ENCODE peak calls at places on chromosomes 6 and 20, in eight cellular contexts. U, M, O, E, R, J, Y and H are unnamed samples.

GRCh38 chr20:1626528-1627192 is 6.9 kb upstream of the SIRPB1 start:
- DNase-seq in E (no peak), O (no peak), Y (no peak), M (no peak), R (no peak), U (no peak), J (no peak), H (no peak)

GRCh38 chr6:139743629-139744028 is 369.2 kb upstream of the CITED2 start:
- DNase-seq in J (no peak), M (no peak), E (peak; percentile 91), O (peak; percentile 73), R (no peak), Y (no peak), U (peak; percentile 81), H (no peak)

GRCh38 chr20:2804921-2805681 is 4.7 kb upstream of the CPXM1 start:
- DNase-seq in U (no peak), M (no peak), O (no peak), J (no peak), E (no peak), Y (no peak), R (no peak), H (no peak)

GRCh38 chr6:43733471-43734293 is 36.3 kb upstream of the VEGFA start:
- DNase-seq in J (no peak), E (no peak), Y (no peak), O (no peak), R (no peak), U (no peak), M (peak; percentile 63), H (no peak)

GRCh38 chr20:25011261-25011660 is 18.7 kb upstream of the APMAP start:
- DNase-seq in E (no peak), U (no peak), M (no peak), J (no peak), R (no peak), Y (no peak), O (no peak), H (no peak)

GRCh38 chr6:103783344-103783743 is 1076.4 kb downstream of the HACE1 start:
- DNase-seq in Y (no peak), U (no peak), R (no peak), M (no peak), E (peak; percentile 31), O (no peak), J (no peak), H (no peak)

GRCh38 chr6:39776581-39776980 is 15.6 kb upstream of the DAAM2 start:
- DNase-seq in M (no peak), J (no peak), U (no peak), E (no peak), O (no peak), Y (no peak), R (no peak), H (no peak)

GRCh38 chr6:19599813-19600464 is 237.2 kb upstream of the ID4 start:
- DNase-seq in E (no peak), U (no peak), Y (no peak), R (no peak), O (no peak), M (no peak), J (no peak), H (no peak)

GRCh38 chr6:79257381-79258205 is 23.1 kb upstream of the HMGN3 start:
- DNase-seq in Y (no peak), J (no peak), E (peak; percentile 63), O (no peak), U (peak; percentile 65), R (no peak), M (no peak), H (no peak)

GRCh38 chr6:129901910-129902309 is 40.8 kb upstream of the TMEM244 start:
- DNase-seq in O (no peak), R (no peak), J (no peak), U (no peak), E (peak; percentile 44), Y (no peak), M (no peak), H (no peak)

GRCh38 chr20:42093542-42094440 is 475.6 kb upstream of the CHD6 start:
- DNase-seq in Y (no peak), E (no peak), M (no peak), J (no peak), O (no peak), U (no peak), R (no peak), H (no peak)

GRCh38 chr6:10269814-10270472 is 144.9 kb downstream of the TFAP2A start:
- DNase-seq in O (peak; percentile 36), E (no peak), M (no peak), J (no peak), Y (no peak), R (no peak), U (no peak), H (no peak)

GRCh38 chr6:10268661-10269060 is 146.2 kb downstream of the TFAP2A start:
- DNase-seq in Y (no peak), E (no peak), J (no peak), M (no peak), R (no peak), U (no peak), O (no peak), H (no peak)

GRCh38 chr6:10266061-10266460 is 148.8 kb downstream of the TFAP2A start:
- DNase-seq in R (no peak), E (no peak), U (no peak), Y (no peak), J (no peak), O (no peak), M (no peak), H (no peak)

GRCh38 chr6:10266462-10266861 is 148.4 kb downstream of the TFAP2A start:
- DNase-seq in J (no peak), E (no peak), U (no peak), R (no peak), Y (no peak), O (no peak), M (no peak), H (no peak)

DNA sequence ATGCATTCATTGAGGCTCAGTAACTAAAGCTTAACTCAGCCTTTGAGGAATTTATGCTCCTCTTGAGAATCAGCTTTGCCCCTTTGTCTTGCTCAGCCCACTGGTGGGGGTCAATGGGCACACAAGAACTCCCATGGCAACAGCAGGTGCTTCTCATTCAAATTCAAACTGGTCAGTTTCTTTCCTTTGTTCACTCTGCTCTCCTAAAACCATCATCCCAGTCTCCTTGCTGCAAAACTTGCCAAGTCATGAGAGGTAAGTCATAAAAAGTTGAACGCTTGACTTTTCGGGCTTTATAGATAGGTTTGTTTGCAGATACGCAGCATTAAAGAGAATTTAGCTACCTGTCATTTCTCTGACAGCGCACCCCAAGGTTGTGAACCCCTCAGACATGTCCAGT is 146.8 kb downstream of the TFAP2A start:
- DNase-seq in R (no peak), M (no peak), E (no peak), Y (no peak), O (no peak), J (no peak), U (no peak), H (no peak)
- H3K4me3 ChIP-seq in R (no peak overlapping the region), M (no peak overlapping the region), E (no peak overlapping the region), Y (no peak overlapping the region), O (no peak overlapping the region), J (no peak overlapping the region), U (no peak overlapping the region), H (no peak overlapping the region)

GRCh38 chr6:72620866-72621242 is 1.0 kb upstream of the KCNQ5 start:
- DNase-seq in J (no peak), E (no peak), O (no peak), Y (peak; percentile 22), M (no peak), U (no peak), R (no peak), H (no peak)
- H3K4me3 ChIP-seq in J (peak overlapping the region; percentile 51), E (no peak overlapping the region), O (peak overlapping the region; percentile 72), Y (peak overlapping the region; percentile 82), M (peak overlapping the region; percentile 74), U (peak overlapping the region; percentile 73), R (no peak overlapping the region), H (peak overlapping the region; percentile 64)

GRCh38 chr6:147055821-147056392 is 148.3 kb upstream of the STXBP5 start:
- DNase-seq in E (no peak), Y (no peak), O (no peak), U (no peak), R (no peak), M (no peak), J (no peak), H (no peak)
- H3K4me3 ChIP-seq in E (no peak overlapping the region), Y (no peak overlapping the region), O (no peak overlapping the region), U (no peak overlapping the region), R (no peak overlapping the region), M (no peak overlapping the region), J (no peak overlapping the region), H (no peak overlapping the region)

DNA sequence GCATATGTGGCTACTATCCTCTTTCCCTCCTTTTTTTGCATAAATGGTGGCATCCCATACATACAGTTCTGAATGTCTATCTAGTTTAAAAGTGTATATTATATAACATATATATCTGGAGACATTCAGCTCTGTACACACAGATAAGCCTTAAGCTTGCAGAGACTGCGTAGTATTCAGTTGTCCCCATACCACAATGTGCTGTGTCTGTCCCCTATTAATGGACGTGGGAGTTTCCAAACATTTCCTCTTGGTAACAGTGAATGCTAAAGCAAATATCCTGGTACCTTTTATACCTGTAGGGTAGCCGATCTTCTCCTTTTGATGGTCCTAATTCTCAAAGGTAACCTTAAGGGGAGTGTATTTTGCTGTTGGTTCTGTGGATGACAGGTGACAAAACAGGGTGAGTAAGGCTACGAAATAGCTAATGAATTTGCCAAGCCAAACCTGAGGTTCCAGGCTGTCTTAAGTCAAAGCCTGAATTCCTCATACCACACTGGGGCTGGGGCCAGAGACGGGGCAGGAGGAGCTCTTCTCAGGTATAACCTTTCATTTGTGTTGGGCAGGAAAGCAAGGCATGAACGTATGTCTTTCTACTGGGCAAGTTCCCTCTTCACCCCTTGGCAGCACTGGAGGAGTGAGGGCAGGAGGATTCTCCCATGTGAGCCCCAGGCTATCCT is 7.8 kb upstream of the C2 start:
- DNase-seq in M (no peak), O (no peak), R (no peak), J (no peak), E (no peak), Y (no peak), U (no peak), H (no peak)
- H3K4me3 ChIP-seq in M (no peak overlapping the region), O (no peak overlapping the region), R (no peak overlapping the region), J (no peak overlapping the region), E (no peak overlapping the region), Y (no peak overlapping the region), U (no peak overlapping the region), H (no peak overlapping the region)

DNA sequence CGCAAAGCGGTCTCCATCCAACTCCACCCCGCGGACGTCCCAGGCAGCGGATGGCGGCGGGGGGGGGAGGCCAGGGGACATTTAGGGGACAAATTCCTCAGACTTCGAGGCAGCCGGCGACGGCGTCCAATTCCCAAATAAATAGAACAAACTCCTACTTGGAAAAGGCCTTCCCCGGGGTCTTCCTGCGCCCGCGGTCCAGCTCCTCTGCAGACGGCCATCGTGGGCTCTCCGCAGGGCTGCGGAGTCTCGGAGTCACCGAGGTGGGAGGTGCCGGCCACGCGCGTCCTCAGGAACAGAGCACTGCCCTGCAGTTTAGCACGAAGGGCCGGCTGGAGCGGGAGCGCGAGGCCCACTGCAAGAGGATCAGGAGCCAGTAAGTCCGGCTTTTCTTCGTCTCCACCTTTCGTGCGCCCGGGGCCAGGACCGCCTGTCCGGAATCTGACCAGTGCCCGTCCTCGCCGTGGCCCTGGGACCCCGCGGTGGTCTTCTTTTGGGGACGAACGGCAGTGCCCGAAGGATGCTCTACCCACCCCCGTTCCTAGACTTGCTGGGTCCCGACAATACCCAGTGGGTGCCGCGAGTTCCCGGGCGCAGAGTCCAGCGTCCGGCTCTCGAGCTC is 1.4 kb downstream of the BHLHE23 start:
- DNase-seq in J (no peak), R (no peak), E (no peak), Y (no peak), O (no peak), U (no peak), M (no peak), H (no peak)
- H3K4me3 ChIP-seq in J (no peak overlapping the region), R (no peak overlapping the region), E (no peak overlapping the region), Y (no peak overlapping the region), O (no peak overlapping the region), U (no peak overlapping the region), M (no peak overlapping the region), H (no peak overlapping the region)